ENCODE peak calls at places on chromosome 20, in seven cellular contexts. L is lower lobe of right lung, V is cardiac muscle cell, J is lower leg skin, X is AML-193, D is NCI-H524 treated with DMSO at 0.1 percent for 48 hours, R is choroid plexus epithelial cell. U is an unnamed sample.

GRCh38 chr20:29301624-29302259 is 1955.7 kb upstream of the DEFB115 start:
- DNase-seq in X (no peak), J (no peak), L (no peak), D (no peak), R (no peak), V (no peak), U (peak)

GRCh38 chr20:50561379-50562078 is 51.3 kb downstream of the PTPN1 start:
- DNase-seq in R (peak), V (no peak), L (no peak), D (no peak), X (no peak), J (no peak), U (no peak)

GRCh38 chr20:62786100-62786499 is 10.2 kb upstream of the MRGBP start:
- DNase-seq in J (no peak), L (no peak), R (no peak), D (no peak), X (no peak), V (no peak), U (no peak)

GRCh38 chr20:1456300-1456699 is 10.3 kb downstream of the NSFL1C start:
- DNase-seq in L (no peak), D (no peak), V (no peak), X (no peak), R (peak), J (no peak), U (no peak)

GRCh38 chr20:22414354-22414753 is 170.0 kb downstream of the FOXA2 start:
- DNase-seq in L (no peak), D (no peak), R (no peak), J (no peak), V (no peak), X (no peak), U (no peak)

GRCh38 chr20:41440882-41441281 is 74.3 kb upstream of the EMILIN3 start:
- DNase-seq in R (no peak), L (no peak), V (no peak), J (no peak), D (no peak), X (no peak), U (no peak)

GRCh38 chr20:16929756-16930155 is 181.6 kb downstream of the OTOR start:
- DNase-seq in L (no peak), R (peak), X (no peak), V (no peak), D (no peak), J (no peak), U (no peak)

GRCh38 chr20:64241061-64241460 is 14.5 kb upstream of the PCMTD2 start:
- DNase-seq in V (no peak), R (no peak), L (peak), D (no peak), X (no peak), J (no peak), U (peak)

GRCh38 chr20:35831983-35832382 is 60.2 kb downstream of the PHF20 start:
- DNase-seq in L (no peak), X (no peak), V (no peak), J (no peak), R (no peak), D (no peak), U (no peak)

GRCh38 chr20:235891-236290 is 8.8 kb downstream of the DEFB129 start:
- DNase-seq in V (no peak), R (peak), D (no peak), X (peak), J (no peak), L (no peak), U (no peak)

GRCh38 chr20:48827880-48828733 is at the start of gene PREX1:
- DNase-seq in L (peak), R (peak), X (peak), J (no peak), D (peak), V (peak), U (peak)

GRCh38 chr20:50338479-50339195 is 148.0 kb downstream of the CEBPB start:
- DNase-seq in L (no peak), X (peak), R (peak), J (peak), D (no peak), V (peak), U (peak)

GRCh38 chr20:9053108-9053507 is 15.8 kb upstream of the PLCB4 start:
- DNase-seq in L (no peak), X (no peak), R (no peak), J (no peak), V (no peak), D (no peak), U (no peak)